ENCODE peak calls at places on chromosomes 3 and 15, in five cellular contexts. J, Y, X, W and M are unnamed samples.

GRCh38 chr3:196640501-196640968 is 1.0 kb downstream of the NRROS start:
- DNase-seq in J (no peak), Y (no peak), X (no peak), W (no peak), M (no peak)

GRCh38 chr15:90062023-90062728 is 40.1 kb downstream of the IDH2 start:
- DNase-seq in J (peak; percentile 21), Y (peak; percentile 75), X (peak; percentile 69), W (no peak), M (no peak)

GRCh38 chr3:129016366-129016724 is 15.2 kb downstream of the EFCC1 start:
- DNase-seq in J (no peak), Y (no peak), X (no peak), W (peak; percentile 65), M (peak; percentile 70)

GRCh38 chr15:90665288-90666134 is 51.6 kb upstream of the BLM start:
- DNase-seq in J (peak; percentile 66), Y (peak; percentile 59), X (peak; percentile 68), W (peak; percentile 69), M (peak; percentile 49)

GRCh38 chr3:129736070-129736469 is 129.6 kb upstream of the PLXND1 start:
- DNase-seq in J (no peak), Y (no peak), X (no peak), W (no peak), M (no peak)

GRCh38 chr3:188230962-188231361 is 77.0 kb downstream of the LPP start:
- DNase-seq in J (peak; percentile 53), Y (no peak), X (no peak), W (no peak), M (no peak)

GRCh38 chr15:56725386-56725785 is 7.9 kb downstream of the ZNF280D start:
- DNase-seq in J (no peak), Y (no peak), X (no peak), W (no peak), M (no peak)

GRCh38 chr3:51687472-51688205 is 16.6 kb downstream of the TEX264 start:
- DNase-seq in J (no peak), Y (no peak), X (peak; percentile 65), W (no peak), M (no peak)

GRCh38 chr3:42653560-42654330 is at the start of gene ZBTB47:
- DNase-seq in J (peak; percentile 27), Y (no peak), X (peak; percentile 77), W (no peak), M (peak; percentile 21)

GRCh38 chr3:45666729-45667440 is 22.3 kb upstream of the SACM1L start:
- DNase-seq in J (peak; percentile 65), Y (no peak), X (peak; percentile 68), W (no peak), M (no peak)

GRCh38 chr3:80050826-80051601 is 283.2 kb upstream of the ROBO1 start:
- DNase-seq in J (no peak), Y (no peak), X (no peak), W (no peak), M (no peak)

GRCh38 chr15:92800013-92800412 is 100.1 kb upstream of the CHD2 start:
- DNase-seq in J (no peak), Y (no peak), X (no peak), W (no peak), M (no peak)

GRCh38 chr3:128432301-128432897 is 34.3 kb downstream of the DNAJB8 start:
- DNase-seq in J (no peak), Y (peak; percentile 39), X (no peak), W (no peak), M (no peak)

GRCh38 chr15:100769043-100769974 is 110.3 kb upstream of the ALDH1A3 start:
- DNase-seq in J (no peak), Y (no peak), X (no peak), W (no peak), M (no peak)

GRCh38 chr3:126008219-126008618 is 39.2 kb downstream of the ROPN1B start:
- DNase-seq in J (no peak), Y (no peak), X (no peak), W (no peak), M (no peak)

GRCh38 chr3:63390831-63391230 is 112.7 kb downstream of the SYNPR start:
- DNase-seq in J (peak; percentile 5), Y (no peak), X (no peak), W (no peak), M (no peak)

GRCh38 chr15:67024998-67025368 is 40.4 kb upstream of the SMAD3 start:
- DNase-seq in J (no peak), Y (no peak), X (no peak), W (no peak), M (no peak)

GRCh38 chr3:10783360-10784346 is 32.4 kb upstream of the SLC6A11 start:
- DNase-seq in J (peak; percentile 17), Y (no peak), X (no peak), W (no peak), M (peak; percentile 33)

GRCh38 chr3:128967748-128968147 is 26.1 kb downstream of the CFAP92 start:
- DNase-seq in J (no peak), Y (no peak), X (no peak), W (no peak), M (no peak)

GRCh38 chr15:57012557-57012956 is 94.1 kb downstream of the TCF12 start:
- DNase-seq in J (no peak), Y (no peak), X (no peak), W (no peak), M (no peak)

GRCh38 chr3:10766049-10766705 is 49.9 kb upstream of the SLC6A11 start:
- DNase-seq in J (no peak), Y (no peak), X (no peak), W (no peak), M (no peak)

GRCh38 chr3:133488785-133489367 is 84.6 kb upstream of the CDV3 start:
- DNase-seq in J (peak; percentile 34), Y (no peak), X (no peak), W (no peak), M (no peak)

GRCh38 chr3:17800232-17800631 is 57.8 kb upstream of the TBC1D5 start:
- DNase-seq in J (peak; percentile 32), Y (no peak), X (no peak), W (no peak), M (no peak)

GRCh38 chr3:37768107-37768809 is 93.4 kb upstream of the CTDSPL start:
- DNase-seq in J (peak; percentile 56), Y (no peak), X (peak; percentile 29), W (no peak), M (no peak)

GRCh38 chr15:38059665-38060064 is 125.2 kb downstream of the TMCO5A start:
- DNase-seq in J (peak; percentile 9), Y (no peak), X (no peak), W (no peak), M (no peak)

GRCh38 chr15:50134524-50135024 is 15.5 kb upstream of the ATP8B4 start:
- DNase-seq in J (peak; percentile 71), Y (no peak), X (no peak), W (no peak), M (no peak)

GRCh38 chr3:31043184-31043819 is 148.8 kb upstream of the GADL1 start:
- DNase-seq in J (no peak), Y (no peak), X (no peak), W (no peak), M (no peak)

GRCh38 chr3:192170031-192170430 is 557.3 kb downstream of the FGF12 start:
- DNase-seq in J (peak; percentile 14), Y (no peak), X (no peak), W (no peak), M (no peak)

GRCh38 chr3:194852836-194853508 is 167.3 kb downstream of the FAM43A start:
- DNase-seq in J (no peak), Y (no peak), X (no peak), W (no peak), M (no peak)

GRCh38 chr3:127373701-127374625 is 86.1 kb upstream of the PRR20G start:
- DNase-seq in J (peak; percentile 35), Y (no peak), X (no peak), W (peak; percentile 13), M (no peak)

GRCh38 chr15:92012368-92012629 is 158.8 kb downstream of the SLCO3A1 start:
- DNase-seq in J (peak; percentile 53), Y (no peak), X (no peak), W (peak; percentile 11), M (no peak)

GRCh38 chr3:105526349-105527111 is 159.8 kb downstream of the ALCAM start:
- DNase-seq in J (peak; percentile 26), Y (no peak), X (no peak), W (no peak), M (no peak)

GRCh38 chr15:55770808-55771207 is 27.9 kb upstream of the PRTG start:
- DNase-seq in J (no peak), Y (peak; percentile 50), X (no peak), W (no peak), M (no peak)

GRCh38 chr15:41780266-41780665 is 6.0 kb downstream of the MAPKBP1 start:
- DNase-seq in J (no peak), Y (no peak), X (no peak), W (no peak), M (no peak)

GRCh38 chr3:13058346-13059120 is 14.7 kb downstream of the IQSEC1 start:
- DNase-seq in J (no peak), Y (no peak), X (no peak), W (no peak), M (no peak)

GRCh38 chr3:43390255-43390588 is 103.9 kb downstream of the SNRK start:
- DNase-seq in J (no peak), Y (no peak), X (no peak), W (no peak), M (no peak)